ENCODE peak calls at places on chromosomes 11 and 22, in six cellular contexts. One of them, this sample, is unnamed. For H3K4me1, H3K9me3 and H3K36me3, the result is how much of the 10 kb centered on the place peaks cover.

GRCh38 chr22:23119492-23120414 is 22.0 kb downstream of the RSPH14 start:
- DNase-seq in CD4-positive, CD25-positive, alpha-beta regulatory T cell: peak
- DNase-seq in adrenal gland: no peak
- DNase-seq in cardiac muscle cell: no peak
- DNase-seq in NT2/D1: no peak
- DNase-seq in IMR-90: no peak
- DNase-seq in this sample: no peak

GRCh38 chr11:63508745-63509144 is 2.9 kb downstream of the LGALS12 start:
- DNase-seq in CD4-positive, CD25-positive, alpha-beta regulatory T cell: no peak
- DNase-seq in adrenal gland: no peak
- DNase-seq in cardiac muscle cell: no peak
- DNase-seq in NT2/D1: no peak
- DNase-seq in IMR-90: no peak
- DNase-seq in this sample: no peak

GRCh38 chr11:119081682-119082081 is 3.0 kb upstream of the HMBS start:
- DNase-seq in CD4-positive, CD25-positive, alpha-beta regulatory T cell: no peak
- DNase-seq in adrenal gland: no peak
- DNase-seq in cardiac muscle cell: no peak
- DNase-seq in NT2/D1: no peak
- DNase-seq in IMR-90: no peak
- DNase-seq in this sample: no peak

GRCh38 chr11:9232482-9232881 is 32.7 kb downstream of the DENND5A start:
- DNase-seq in CD4-positive, CD25-positive, alpha-beta regulatory T cell: no peak
- DNase-seq in adrenal gland: no peak
- DNase-seq in cardiac muscle cell: no peak
- DNase-seq in NT2/D1: no peak
- DNase-seq in IMR-90: no peak
- DNase-seq in this sample: peak

GRCh38 chr11:118791961-118792578 is 1.1 kb upstream of the DDX6 start:
- DNase-seq in CD4-positive, CD25-positive, alpha-beta regulatory T cell: peak
- DNase-seq in adrenal gland: no peak
- DNase-seq in cardiac muscle cell: no peak
- DNase-seq in NT2/D1: no peak
- DNase-seq in IMR-90: no peak
- DNase-seq in this sample: no peak

GRCh38 chr11:122367809-122368231 is 251.8 kb upstream of the BLID start:
- DNase-seq in CD4-positive, CD25-positive, alpha-beta regulatory T cell: no peak
- DNase-seq in adrenal gland: peak
- DNase-seq in cardiac muscle cell: peak
- DNase-seq in NT2/D1: no peak
- DNase-seq in IMR-90: peak
- DNase-seq in this sample: peak

GRCh38 chr11:69700278-69701140 is 3.3 kb downstream of the FGF19 start:
- DNase-seq in CD4-positive, CD25-positive, alpha-beta regulatory T cell: no peak
- DNase-seq in adrenal gland: peak
- DNase-seq in cardiac muscle cell: peak
- DNase-seq in NT2/D1: peak
- DNase-seq in IMR-90: peak
- DNase-seq in this sample: peak

GRCh38 chr11:72243567-72244316 is at the start of gene PHOX2A:
- DNase-seq in CD4-positive, CD25-positive, alpha-beta regulatory T cell: no peak
- DNase-seq in adrenal gland: no peak
- DNase-seq in cardiac muscle cell: peak
- DNase-seq in NT2/D1: no peak
- DNase-seq in IMR-90: no peak
- DNase-seq in this sample: no peak

GRCh38 chr11:118921929-118922744 is 3.6 kb downstream of the BCL9L start:
- DNase-seq in CD4-positive, CD25-positive, alpha-beta regulatory T cell: no peak
- DNase-seq in adrenal gland: peak
- DNase-seq in cardiac muscle cell: peak
- DNase-seq in NT2/D1: no peak
- DNase-seq in IMR-90: peak
- DNase-seq in this sample: no peak

GRCh38 chr22:20084547-20085413 is 4.7 kb downstream of the DGCR8 start:
- DNase-seq in CD4-positive, CD25-positive, alpha-beta regulatory T cell: no peak
- DNase-seq in adrenal gland: peak
- DNase-seq in cardiac muscle cell: peak
- DNase-seq in NT2/D1: no peak
- DNase-seq in IMR-90: no peak
- DNase-seq in this sample: peak

GRCh38 chr11:102287963-102288744 is 29.1 kb upstream of the BIRC3 start:
- DNase-seq in CD4-positive, CD25-positive, alpha-beta regulatory T cell: peak
- DNase-seq in adrenal gland: peak
- DNase-seq in cardiac muscle cell: peak
- DNase-seq in NT2/D1: peak
- DNase-seq in IMR-90: peak
- DNase-seq in this sample: peak

GRCh38 chr11:109085708-109086373 is 336.1 kb upstream of the C11orf87 start:
- DNase-seq in CD4-positive, CD25-positive, alpha-beta regulatory T cell: no peak
- DNase-seq in adrenal gland: no peak
- DNase-seq in cardiac muscle cell: no peak
- DNase-seq in NT2/D1: no peak
- DNase-seq in IMR-90: peak
- DNase-seq in this sample: no peak

GRCh38 chr11:26621147-26621546 is 49.1 kb upstream of the MUC15 start:
- DNase-seq in CD4-positive, CD25-positive, alpha-beta regulatory T cell: no peak
- DNase-seq in adrenal gland: no peak
- DNase-seq in cardiac muscle cell: no peak
- DNase-seq in NT2/D1: no peak
- DNase-seq in IMR-90: peak
- DNase-seq in this sample: no peak

GRCh38 chr11:2378527-2379210 is 1.6 kb downstream of the CD81 start:
- DNase-seq in CD4-positive, CD25-positive, alpha-beta regulatory T cell: no peak
- DNase-seq in adrenal gland: no peak
- DNase-seq in cardiac muscle cell: no peak
- DNase-seq in NT2/D1: no peak
- DNase-seq in IMR-90: peak
- DNase-seq in this sample: no peak

GRCh38 chr22:49327411-49327810 is 500.3 kb downstream of the BRD1 start:
- DNase-seq in CD4-positive, CD25-positive, alpha-beta regulatory T cell: no peak
- DNase-seq in adrenal gland: no peak
- DNase-seq in cardiac muscle cell: no peak
- DNase-seq in NT2/D1: no peak
- DNase-seq in IMR-90: no peak
- DNase-seq in this sample: no peak

GRCh38 chr11:45827123-45827522 is 20.2 kb upstream of the CRY2 start:
- DNase-seq in CD4-positive, CD25-positive, alpha-beta regulatory T cell: no peak
- DNase-seq in adrenal gland: no peak
- DNase-seq in cardiac muscle cell: no peak
- DNase-seq in NT2/D1: no peak
- DNase-seq in IMR-90: no peak
- DNase-seq in this sample: no peak

GRCh38 chr11:70176940-70177689 is 26.0 kb upstream of the FADD start:
- DNase-seq in CD4-positive, CD25-positive, alpha-beta regulatory T cell: peak
- DNase-seq in adrenal gland: peak
- DNase-seq in cardiac muscle cell: peak
- DNase-seq in NT2/D1: peak
- DNase-seq in IMR-90: no peak
- DNase-seq in this sample: peak

GRCh38 chr22:44718418-44718817 is 16.4 kb downstream of the PRR5 start:
- DNase-seq in CD4-positive, CD25-positive, alpha-beta regulatory T cell: no peak
- DNase-seq in adrenal gland: no peak
- DNase-seq in cardiac muscle cell: no peak
- DNase-seq in NT2/D1: no peak
- DNase-seq in IMR-90: no peak
- DNase-seq in this sample: no peak
- H3K4me1 ChIP-seq in CD4-positive, CD25-positive, alpha-beta regulatory T cell: under half
- H3K4me1 ChIP-seq in adrenal gland: under half
- H3K4me1 ChIP-seq in cardiac muscle cell: under half
- H3K4me1 ChIP-seq in NT2/D1: under half
- H3K4me1 ChIP-seq in IMR-90: under half
- H3K4me1 ChIP-seq in this sample: under half

GRCh38 chr22:46914481-46914880 is 152.0 kb downstream of the TBC1D22A start:
- DNase-seq in CD4-positive, CD25-positive, alpha-beta regulatory T cell: no peak
- DNase-seq in adrenal gland: no peak
- DNase-seq in cardiac muscle cell: no peak
- DNase-seq in NT2/D1: no peak
- DNase-seq in IMR-90: no peak
- DNase-seq in this sample: no peak

GRCh38 chr22:46916886-46917625 is 154.6 kb downstream of the TBC1D22A start:
- DNase-seq in CD4-positive, CD25-positive, alpha-beta regulatory T cell: no peak
- DNase-seq in adrenal gland: no peak
- DNase-seq in cardiac muscle cell: no peak
- DNase-seq in NT2/D1: no peak
- DNase-seq in IMR-90: no peak
- DNase-seq in this sample: no peak

GRCh38 chr22:46915978-46916730 is 153.7 kb downstream of the TBC1D22A start:
- DNase-seq in CD4-positive, CD25-positive, alpha-beta regulatory T cell: no peak
- DNase-seq in adrenal gland: no peak
- DNase-seq in cardiac muscle cell: no peak
- DNase-seq in NT2/D1: no peak
- DNase-seq in IMR-90: no peak
- DNase-seq in this sample: no peak

GRCh38 chr22:46917702-46918101 is 155.3 kb downstream of the TBC1D22A start:
- DNase-seq in CD4-positive, CD25-positive, alpha-beta regulatory T cell: no peak
- DNase-seq in adrenal gland: no peak
- DNase-seq in cardiac muscle cell: no peak
- DNase-seq in NT2/D1: no peak
- DNase-seq in IMR-90: no peak
- DNase-seq in this sample: no peak

DNA sequence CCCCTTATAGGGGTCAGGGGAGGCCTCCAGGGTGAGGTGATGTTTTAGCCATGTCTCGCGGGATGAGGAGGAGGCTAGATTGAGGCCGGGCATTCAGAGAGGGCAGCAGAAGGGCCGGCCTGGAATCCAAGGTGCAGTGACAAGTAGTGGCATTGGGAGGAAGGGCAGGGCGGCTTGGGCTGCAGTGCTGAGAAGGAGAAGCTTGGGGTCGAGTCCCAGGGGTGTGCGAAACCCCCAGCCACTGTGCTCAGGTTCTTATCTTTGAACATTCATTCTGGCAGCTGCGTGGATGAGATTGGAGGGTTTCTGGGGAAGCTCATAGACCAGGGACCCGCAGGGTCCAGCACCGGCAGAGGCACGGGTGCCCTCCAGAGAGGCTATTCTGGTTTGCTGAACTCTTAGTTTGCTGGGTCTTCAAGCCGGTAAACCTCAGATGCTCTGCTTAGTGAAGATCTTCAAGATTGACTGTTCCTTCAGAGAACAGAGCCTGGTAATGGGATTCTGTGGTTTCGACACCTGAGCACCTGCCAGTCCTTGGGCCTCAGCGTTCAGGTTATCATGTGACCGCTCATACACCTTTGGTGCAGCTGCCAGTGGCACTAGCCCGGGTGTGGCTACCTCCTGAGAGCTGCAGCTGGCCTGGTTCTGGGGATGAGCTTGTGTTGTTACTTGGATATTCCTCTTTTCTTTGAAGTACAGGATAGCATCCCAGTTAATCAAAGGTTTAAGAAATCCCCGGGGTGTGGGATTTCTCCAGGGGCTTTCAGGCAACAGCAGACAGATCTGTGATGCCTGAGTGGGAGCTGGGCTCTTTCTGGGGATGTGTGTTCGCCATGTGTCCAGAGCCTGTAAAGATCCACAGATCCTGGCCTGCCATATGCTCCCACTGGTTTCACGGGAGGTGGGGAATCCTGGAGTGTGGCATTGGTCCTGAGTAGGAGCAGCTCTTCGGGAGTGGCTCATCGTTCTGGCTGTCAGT is 152.8 kb downstream of the TBC1D22A start:
- DNase-seq in CD4-positive, CD25-positive, alpha-beta regulatory T cell: no peak
- DNase-seq in adrenal gland: no peak
- DNase-seq in cardiac muscle cell: no peak
- DNase-seq in NT2/D1: no peak
- DNase-seq in IMR-90: no peak
- DNase-seq in this sample: no peak
- H3K9me3 ChIP-seq in CD4-positive, CD25-positive, alpha-beta regulatory T cell: under half
- H3K9me3 ChIP-seq in adrenal gland: under half
- H3K9me3 ChIP-seq in cardiac muscle cell: under half
- H3K9me3 ChIP-seq in NT2/D1: under half
- H3K9me3 ChIP-seq in IMR-90: under half
- H3K9me3 ChIP-seq in this sample: under half

GRCh38 chr22:46303347-46303965 is 6.8 kb downstream of the GTSE1 start:
- DNase-seq in CD4-positive, CD25-positive, alpha-beta regulatory T cell: no peak
- DNase-seq in adrenal gland: no peak
- DNase-seq in cardiac muscle cell: no peak
- DNase-seq in NT2/D1: no peak
- DNase-seq in IMR-90: peak
- DNase-seq in this sample: no peak
- H3K36me3 ChIP-seq in CD4-positive, CD25-positive, alpha-beta regulatory T cell: under half
- H3K36me3 ChIP-seq in adrenal gland: under half
- H3K36me3 ChIP-seq in cardiac muscle cell: under half
- H3K36me3 ChIP-seq in NT2/D1: half or more
- H3K36me3 ChIP-seq in IMR-90: under half
- H3K36me3 ChIP-seq in this sample: half or more

GRCh38 chr22:37018815-37019308 is 385 bp downstream of the TST start:
- DNase-seq in CD4-positive, CD25-positive, alpha-beta regulatory T cell: peak
- DNase-seq in adrenal gland: peak
- DNase-seq in cardiac muscle cell: peak
- DNase-seq in NT2/D1: no peak
- DNase-seq in IMR-90: peak
- DNase-seq in this sample: peak

GRCh38 chr22:37016134-37016910 is 2.9 kb downstream of the TST start:
- DNase-seq in CD4-positive, CD25-positive, alpha-beta regulatory T cell: no peak
- DNase-seq in adrenal gland: peak
- DNase-seq in cardiac muscle cell: no peak
- DNase-seq in NT2/D1: no peak
- DNase-seq in IMR-90: no peak
- DNase-seq in this sample: no peak

GRCh38 chr22:37015587-37015878 is 3.7 kb downstream of the TST start:
- DNase-seq in CD4-positive, CD25-positive, alpha-beta regulatory T cell: no peak
- DNase-seq in adrenal gland: no peak
- DNase-seq in cardiac muscle cell: no peak
- DNase-seq in NT2/D1: no peak
- DNase-seq in IMR-90: no peak
- DNase-seq in this sample: no peak

GRCh38 chr22:37018086-37018814 is 997 bp downstream of the TST start:
- DNase-seq in CD4-positive, CD25-positive, alpha-beta regulatory T cell: no peak
- DNase-seq in adrenal gland: no peak
- DNase-seq in cardiac muscle cell: no peak
- DNase-seq in NT2/D1: no peak
- DNase-seq in IMR-90: no peak
- DNase-seq in this sample: no peak

DNA sequence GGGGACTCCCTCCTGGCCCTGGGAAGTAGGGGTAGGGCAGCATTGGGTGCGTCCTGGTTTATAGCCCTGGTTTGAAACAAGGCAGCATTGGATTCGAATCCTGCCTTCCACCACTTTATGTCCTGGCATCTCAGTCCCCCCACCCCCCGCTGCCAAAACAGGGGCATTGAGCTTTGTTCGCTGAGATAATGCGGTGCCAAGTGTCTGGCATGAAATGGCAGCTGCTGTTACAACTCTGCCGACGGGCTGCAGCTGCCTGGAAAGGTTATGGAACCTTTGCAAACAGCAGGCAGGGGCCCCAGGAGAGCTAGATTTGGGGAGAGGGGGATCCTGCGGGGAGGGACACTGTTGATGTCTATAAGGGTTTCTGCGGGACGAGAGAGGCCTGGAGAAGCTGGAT is 1.9 kb downstream of the TST start:
- DNase-seq in CD4-positive, CD25-positive, alpha-beta regulatory T cell: no peak
- DNase-seq in adrenal gland: no peak
- DNase-seq in cardiac muscle cell: no peak
- DNase-seq in NT2/D1: no peak
- DNase-seq in IMR-90: no peak
- DNase-seq in this sample: no peak
- H3K4me1 ChIP-seq in CD4-positive, CD25-positive, alpha-beta regulatory T cell: under half
- H3K4me1 ChIP-seq in adrenal gland: half or more
- H3K4me1 ChIP-seq in cardiac muscle cell: under half
- H3K4me1 ChIP-seq in NT2/D1: under half
- H3K4me1 ChIP-seq in IMR-90: under half
- H3K4me1 ChIP-seq in this sample: under half